ENCODE peak calls at places on chromosome X, in nine cellular contexts. One of them, this sample, is unnamed.

GRCh38 chrX:21166302-21166982 is 207.8 kb upstream of the CNKSR2 start:
- DNase-seq in transverse colon: no peak
- DNase-seq in H1: no peak
- DNase-seq in uterus: no peak
- DNase-seq in prostate gland: no peak
- DNase-seq in right lobe of liver: no peak
- DNase-seq in heart left ventricle: no peak
- DNase-seq in tibial nerve: no peak
- DNase-seq in upper lobe of left lung: no peak
- DNase-seq in this sample: no peak

GRCh38 chrX:107470198-107470597 is 20.7 kb downstream of the FRMPD3 start:
- DNase-seq in tibial nerve: no peak
- DNase-seq in prostate gland: no peak
- DNase-seq in right lobe of liver: no peak
- DNase-seq in heart left ventricle: no peak
- DNase-seq in H1: no peak
- DNase-seq in upper lobe of left lung: no peak
- DNase-seq in transverse colon: no peak
- DNase-seq in uterus: no peak
- DNase-seq in this sample: no peak

GRCh38 chrX:2261838-2262678 is 238.7 kb downstream of the DHRSX start:
- DNase-seq in upper lobe of left lung: no peak
- DNase-seq in uterus: no peak
- DNase-seq in right lobe of liver: no peak
- DNase-seq in tibial nerve: no peak
- DNase-seq in transverse colon: no peak
- DNase-seq in heart left ventricle: no peak
- DNase-seq in prostate gland: peak; percentile 12
- DNase-seq in H1: no peak
- DNase-seq in this sample: no peak

GRCh38 chrX:150558424-150558823 is 10.0 kb upstream of the MTM1 start:
- DNase-seq in right lobe of liver: no peak
- DNase-seq in H1: no peak
- DNase-seq in prostate gland: no peak
- DNase-seq in uterus: no peak
- DNase-seq in tibial nerve: no peak
- DNase-seq in transverse colon: no peak
- DNase-seq in upper lobe of left lung: no peak
- DNase-seq in heart left ventricle: no peak
- DNase-seq in this sample: no peak

GRCh38 chrX:155056877-155057792 is 13.8 kb downstream of the CMC4 start:
- DNase-seq in heart left ventricle: peak; percentile 57
- DNase-seq in right lobe of liver: peak; percentile 69
- DNase-seq in H1: peak; percentile 63
- DNase-seq in prostate gland: peak; percentile 39
- DNase-seq in upper lobe of left lung: peak; percentile 42
- DNase-seq in tibial nerve: peak; percentile 36
- DNase-seq in uterus: peak; percentile 52
- DNase-seq in transverse colon: peak; percentile 73
- DNase-seq in this sample: peak; percentile 68

GRCh38 chrX:68508799-68509198 is 9.9 kb downstream of the YIPF6 start:
- DNase-seq in right lobe of liver: no peak
- DNase-seq in upper lobe of left lung: no peak
- DNase-seq in H1: no peak
- DNase-seq in tibial nerve: no peak
- DNase-seq in transverse colon: no peak
- DNase-seq in uterus: no peak
- DNase-seq in prostate gland: no peak
- DNase-seq in heart left ventricle: no peak
- DNase-seq in this sample: no peak

GRCh38 chrX:106611323-106611681 is 476 bp upstream of the RADX start:
- DNase-seq in H1: no peak
- DNase-seq in uterus: no peak
- DNase-seq in tibial nerve: no peak
- DNase-seq in right lobe of liver: no peak
- DNase-seq in prostate gland: no peak
- DNase-seq in transverse colon: no peak
- DNase-seq in upper lobe of left lung: no peak
- DNase-seq in heart left ventricle: no peak
- DNase-seq in this sample: no peak

GRCh38 chrX:149570668-149571067 is 16.6 kb downstream of the MAGEA9B start:
- DNase-seq in upper lobe of left lung: no peak
- DNase-seq in H1: no peak
- DNase-seq in prostate gland: no peak
- DNase-seq in tibial nerve: no peak
- DNase-seq in right lobe of liver: no peak
- DNase-seq in transverse colon: no peak
- DNase-seq in uterus: no peak
- DNase-seq in heart left ventricle: no peak
- DNase-seq in this sample: no peak

GRCh38 chrX:123167621-123168020 is 16.5 kb upstream of the GRIA3 start:
- DNase-seq in tibial nerve: no peak
- DNase-seq in heart left ventricle: no peak
- DNase-seq in upper lobe of left lung: no peak
- DNase-seq in prostate gland: no peak
- DNase-seq in right lobe of liver: no peak
- DNase-seq in transverse colon: no peak
- DNase-seq in uterus: no peak
- DNase-seq in H1: no peak
- DNase-seq in this sample: no peak

GRCh38 chrX:104195489-104196084 is 29.3 kb downstream of the FAM199X start:
- DNase-seq in H1: no peak
- DNase-seq in prostate gland: no peak
- DNase-seq in upper lobe of left lung: no peak
- DNase-seq in heart left ventricle: no peak
- DNase-seq in transverse colon: no peak
- DNase-seq in tibial nerve: peak; percentile 4
- DNase-seq in uterus: no peak
- DNase-seq in right lobe of liver: no peak
- DNase-seq in this sample: no peak

GRCh38 chrX:39897741-39898097 is 200.0 kb downstream of the BCOR start:
- DNase-seq in prostate gland: no peak
- DNase-seq in upper lobe of left lung: no peak
- DNase-seq in uterus: no peak
- DNase-seq in tibial nerve: no peak
- DNase-seq in transverse colon: no peak
- DNase-seq in heart left ventricle: no peak
- DNase-seq in H1: no peak
- DNase-seq in right lobe of liver: no peak
- DNase-seq in this sample: no peak

GRCh38 chrX:108537005-108537404 is 97.4 kb downstream of the COL4A5 start:
- DNase-seq in H1: no peak
- DNase-seq in uterus: no peak
- DNase-seq in heart left ventricle: no peak
- DNase-seq in upper lobe of left lung: no peak
- DNase-seq in tibial nerve: peak; percentile 35
- DNase-seq in prostate gland: peak; percentile 7
- DNase-seq in transverse colon: no peak
- DNase-seq in right lobe of liver: no peak
- DNase-seq in this sample: peak; percentile 29

GRCh38 chrX:28920554-28920953 is 333.3 kb downstream of the IL1RAPL1 start:
- DNase-seq in transverse colon: no peak
- DNase-seq in uterus: no peak
- DNase-seq in upper lobe of left lung: no peak
- DNase-seq in prostate gland: no peak
- DNase-seq in heart left ventricle: no peak
- DNase-seq in right lobe of liver: no peak
- DNase-seq in tibial nerve: no peak
- DNase-seq in H1: no peak
- DNase-seq in this sample: no peak

GRCh38 chrX:28880136-28880535 is 292.9 kb downstream of the IL1RAPL1 start:
- DNase-seq in heart left ventricle: no peak
- DNase-seq in prostate gland: no peak
- DNase-seq in transverse colon: no peak
- DNase-seq in upper lobe of left lung: no peak
- DNase-seq in tibial nerve: no peak
- DNase-seq in right lobe of liver: no peak
- DNase-seq in uterus: no peak
- DNase-seq in H1: no peak
- DNase-seq in this sample: no peak

GRCh38 chrX:107429090-107429489 is 20.4 kb upstream of the FRMPD3 start:
- DNase-seq in heart left ventricle: no peak
- DNase-seq in upper lobe of left lung: no peak
- DNase-seq in H1: peak; percentile 49
- DNase-seq in tibial nerve: no peak
- DNase-seq in right lobe of liver: peak; percentile 46
- DNase-seq in transverse colon: peak; percentile 34
- DNase-seq in prostate gland: no peak
- DNase-seq in uterus: no peak
- DNase-seq in this sample: peak; percentile 57

GRCh38 chrX:49191033-49191871 is 5.1 kb upstream of the PRICKLE3 start:
- DNase-seq in tibial nerve: peak; percentile 89
- DNase-seq in upper lobe of left lung: peak; percentile 89
- DNase-seq in heart left ventricle: peak; percentile 94
- DNase-seq in right lobe of liver: peak; percentile 93
- DNase-seq in transverse colon: peak; percentile 90
- DNase-seq in prostate gland: peak; percentile 94
- DNase-seq in uterus: peak; percentile 95
- DNase-seq in H1: peak; percentile 74
- DNase-seq in this sample: peak; percentile 89
- TF ChIP-seq POLR2A in tibial nerve: peak; percentile 58
- TF ChIP-seq POLR2A in upper lobe of left lung: no peak
- TF ChIP-seq POLR2A in heart left ventricle: no peak
- TF ChIP-seq POLR2A in right lobe of liver: peak; percentile 83
- TF ChIP-seq POLR2A in transverse colon: peak; percentile 86
- TF ChIP-seq POLR2A in prostate gland: peak; percentile 80
- TF ChIP-seq POLR2A in uterus: peak; percentile 77
- TF ChIP-seq POLR2A in H1: peak; percentile 77
- TF ChIP-seq POLR2A in this sample: peak; percentile 93

GRCh38 chrX:153434801-153435200 is 11.1 kb downstream of the TREX2 start:
- DNase-seq in heart left ventricle: no peak
- DNase-seq in upper lobe of left lung: no peak
- DNase-seq in prostate gland: no peak
- DNase-seq in right lobe of liver: no peak
- DNase-seq in uterus: no peak
- DNase-seq in transverse colon: no peak
- DNase-seq in tibial nerve: no peak
- DNase-seq in H1: no peak
- DNase-seq in this sample: no peak

GRCh38 chrX:153430796-153431195 is 15.1 kb downstream of the TREX2 start:
- DNase-seq in prostate gland: no peak
- DNase-seq in tibial nerve: no peak
- DNase-seq in transverse colon: no peak
- DNase-seq in upper lobe of left lung: no peak
- DNase-seq in H1: no peak
- DNase-seq in uterus: no peak
- DNase-seq in right lobe of liver: no peak
- DNase-seq in heart left ventricle: no peak
- DNase-seq in this sample: no peak

GRCh38 chrX:153435845-153436244 is 10.0 kb downstream of the TREX2 start:
- DNase-seq in prostate gland: no peak
- DNase-seq in upper lobe of left lung: no peak
- DNase-seq in uterus: no peak
- DNase-seq in heart left ventricle: no peak
- DNase-seq in H1: no peak
- DNase-seq in right lobe of liver: no peak
- DNase-seq in transverse colon: no peak
- DNase-seq in tibial nerve: no peak
- DNase-seq in this sample: no peak

GRCh38 chrX:153433161-153433680 is 12.6 kb downstream of the TREX2 start:
- DNase-seq in upper lobe of left lung: no peak
- DNase-seq in uterus: no peak
- DNase-seq in H1: no peak
- DNase-seq in prostate gland: no peak
- DNase-seq in right lobe of liver: no peak
- DNase-seq in heart left ventricle: no peak
- DNase-seq in transverse colon: no peak
- DNase-seq in tibial nerve: no peak
- DNase-seq in this sample: no peak

GRCh38 chrX:153433781-153434285 is 12.0 kb downstream of the TREX2 start:
- DNase-seq in tibial nerve: no peak
- DNase-seq in transverse colon: no peak
- DNase-seq in H1: no peak
- DNase-seq in right lobe of liver: no peak
- DNase-seq in uterus: no peak
- DNase-seq in upper lobe of left lung: no peak
- DNase-seq in heart left ventricle: no peak
- DNase-seq in prostate gland: no peak
- DNase-seq in this sample: no peak
- H3K9me3 ChIP-seq in tibial nerve: no peaks in the 10 kb centered on the region
- H3K9me3 ChIP-seq in transverse colon: no peaks in the 10 kb centered on the region
- H3K9me3 ChIP-seq in H1: no peaks in the 10 kb centered on the region
- H3K9me3 ChIP-seq in right lobe of liver: no peaks in the 10 kb centered on the region
- H3K9me3 ChIP-seq in uterus: no peaks in the 10 kb centered on the region
- H3K9me3 ChIP-seq in upper lobe of left lung: no peaks in the 10 kb centered on the region
- H3K9me3 ChIP-seq in heart left ventricle: peaks cover 9% of the 10 kb centered on the region
- H3K9me3 ChIP-seq in prostate gland: no peaks in the 10 kb centered on the region
- H3K9me3 ChIP-seq in this sample: no peaks in the 10 kb centered on the region

DNA sequence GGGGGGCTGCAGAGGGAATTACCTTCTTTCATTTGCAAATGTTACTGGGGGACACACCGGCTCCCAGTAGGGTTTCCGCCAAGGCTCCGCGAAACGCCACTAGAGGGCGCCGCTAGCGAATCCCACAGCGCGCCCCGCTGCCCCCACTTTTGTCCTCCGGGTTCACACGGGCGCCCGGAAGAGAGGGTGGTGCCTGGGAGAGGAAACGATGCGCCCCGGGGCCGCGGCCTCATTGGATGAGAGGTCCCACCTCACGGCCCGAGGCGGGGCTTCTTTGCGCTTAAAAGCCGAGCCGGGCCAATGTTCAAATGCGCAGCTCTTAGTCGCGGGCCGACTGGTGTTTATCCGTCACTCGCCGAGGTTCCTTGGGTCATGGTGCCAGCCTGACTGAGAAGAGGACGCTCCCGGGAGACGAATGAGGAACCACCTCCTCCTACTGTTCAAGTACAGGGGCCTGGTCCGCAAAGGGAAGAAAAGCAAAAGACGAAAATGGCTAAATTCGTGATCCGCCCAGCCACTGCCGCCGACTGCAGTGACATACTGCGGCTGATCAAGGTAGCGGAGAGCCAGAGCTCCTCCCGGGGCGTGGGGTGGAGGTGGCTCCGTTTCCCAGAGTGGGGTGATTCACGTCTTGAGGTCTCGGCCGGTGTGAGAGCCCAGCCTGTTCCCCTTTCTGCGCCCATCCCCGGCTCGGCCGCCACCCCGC is at the start of gene SAT1:
- DNase-seq in H1: peak; percentile 92
- DNase-seq in heart left ventricle: peak; percentile 97
- DNase-seq in upper lobe of left lung: peak; percentile 96
- DNase-seq in right lobe of liver: peak; percentile 96
- DNase-seq in tibial nerve: peak; percentile 92
- DNase-seq in transverse colon: peak; percentile 96
- DNase-seq in prostate gland: peak; percentile 94
- DNase-seq in uterus: peak; percentile 95
- DNase-seq in this sample: peak; percentile 95
- TF ChIP-seq POLR2A in H1: peak; percentile 96
- TF ChIP-seq POLR2A in heart left ventricle: peak; percentile 87
- TF ChIP-seq POLR2A in upper lobe of left lung: peak; percentile 96
- TF ChIP-seq POLR2A in right lobe of liver: peak; percentile 96
- TF ChIP-seq POLR2A in tibial nerve: peak; percentile 94
- TF ChIP-seq POLR2A in transverse colon: peak; percentile 99
- TF ChIP-seq POLR2A in prostate gland: peak; percentile 94
- TF ChIP-seq POLR2A in uterus: peak; percentile 95
- TF ChIP-seq POLR2A in this sample: peak; percentile 99

DNA sequence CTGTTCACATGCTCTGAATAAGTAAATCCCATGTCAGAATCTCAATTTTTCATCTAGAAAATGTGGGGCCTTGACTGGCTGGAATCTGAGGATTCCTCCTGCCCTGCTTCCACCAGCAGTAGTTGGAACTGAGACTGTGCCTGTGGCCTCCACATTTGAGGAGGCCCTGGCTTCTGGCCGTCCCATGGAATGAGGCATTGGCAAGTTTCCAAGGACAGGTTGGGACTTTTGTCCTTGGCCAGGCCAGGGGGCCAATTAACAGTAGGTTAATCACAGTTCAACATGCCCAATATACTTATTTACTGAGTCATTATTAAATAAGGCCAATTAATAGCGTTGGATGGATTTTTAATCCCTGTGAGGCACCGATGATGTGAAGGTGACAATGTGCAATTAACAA is 50.2 kb upstream of the GABRE start:
- DNase-seq in upper lobe of left lung: no peak
- DNase-seq in transverse colon: no peak
- DNase-seq in right lobe of liver: no peak
- DNase-seq in H1: no peak
- DNase-seq in prostate gland: no peak
- DNase-seq in uterus: no peak
- DNase-seq in heart left ventricle: no peak
- DNase-seq in tibial nerve: no peak
- DNase-seq in this sample: peak; percentile 36
- H3K9me3 ChIP-seq in upper lobe of left lung: no peaks in the 10 kb centered on the region
- H3K9me3 ChIP-seq in transverse colon: no peaks in the 10 kb centered on the region
- H3K9me3 ChIP-seq in right lobe of liver: no peaks in the 10 kb centered on the region
- H3K9me3 ChIP-seq in H1: no peaks in the 10 kb centered on the region
- H3K9me3 ChIP-seq in prostate gland: no peaks in the 10 kb centered on the region
- H3K9me3 ChIP-seq in uterus: no peaks in the 10 kb centered on the region
- H3K9me3 ChIP-seq in heart left ventricle: peaks cover 3% of the 10 kb centered on the region
- H3K9me3 ChIP-seq in tibial nerve: no peaks in the 10 kb centered on the region
- H3K9me3 ChIP-seq in this sample: no peaks in the 10 kb centered on the region

This sample was measured in body of pancreas.